ENCODE peak calls at places on chromosomes 13 and 19, in nine cellular contexts. T, N, J, Q, C, L, H, M and B are unnamed samples.

GRCh38 chr19:8610041-8610927 is at the start of gene ADAMTS10:
- DNase-seq in T (no peak), Q (peak), H (no peak), C (no peak), M (peak), N (peak), L (peak), J (peak), B (no peak)

GRCh38 chr13:32087955-32088747 is 56.6 kb downstream of the FRY start:
- DNase-seq in L (no peak), N (no peak), H (no peak), Q (no peak), M (no peak), C (peak), T (no peak), J (no peak), B (no peak)

GRCh38 chr19:4108767-4109625 is 14.9 kb downstream of the MAP2K2 start:
- DNase-seq in J (peak), M (no peak), Q (peak), N (no peak), C (no peak), T (no peak), L (no peak), H (peak), B (no peak)

GRCh38 chr13:77650409-77650808 is 47.1 kb upstream of the SLAIN1 start:
- DNase-seq in T (no peak), H (no peak), L (no peak), Q (no peak), J (no peak), C (no peak), N (no peak), M (no peak), B (no peak)

GRCh38 chr13:37492741-37493514 is 105.6 kb downstream of the POSTN start:
- DNase-seq in T (no peak), N (no peak), Q (no peak), L (no peak), H (no peak), J (no peak), M (no peak), C (peak), B (peak)

GRCh38 chr13:33353210-33353609 is 67.7 kb upstream of the STARD13 start:
- DNase-seq in T (no peak), L (peak), C (no peak), H (peak), N (no peak), M (no peak), J (no peak), Q (peak), B (no peak)

GRCh38 chr19:708154-709141 is at the start of gene PALM:
- DNase-seq in Q (peak), C (no peak), T (no peak), M (peak), N (no peak), L (no peak), J (no peak), H (no peak), B (no peak)

GRCh38 chr13:74891610-74892009 is 590.4 kb downstream of the TBC1D4 start:
- DNase-seq in J (no peak), Q (no peak), T (no peak), L (no peak), H (no peak), C (peak), N (no peak), M (no peak), B (peak)

GRCh38 chr19:35442091-35442490 is 6.0 kb upstream of the FFAR2 start:
- DNase-seq in H (no peak), C (no peak), N (no peak), M (no peak), L (no peak), Q (peak), J (no peak), T (no peak), B (no peak)

GRCh38 chr19:56400485-56400884 is 3.6 kb upstream of the ZNF583 start:
- DNase-seq in T (no peak), N (no peak), J (no peak), M (no peak), Q (no peak), H (no peak), C (no peak), L (no peak), B (no peak)

GRCh38 chr19:2426661-2427322 is 594 bp downstream of the TIMM13 start:
- DNase-seq in Q (peak), M (peak), L (no peak), N (peak), T (no peak), H (no peak), J (peak), C (peak), B (peak)

GRCh38 chr19:13597625-13598024 is 91.3 kb upstream of the CACNA1A start:
- DNase-seq in Q (no peak), M (peak), N (peak), C (peak), L (no peak), H (peak), T (no peak), J (peak), B (peak)

GRCh38 chr13:20475927-20476691 is 49.5 kb downstream of the CRYL1 start:
- DNase-seq in C (no peak), Q (no peak), J (peak), T (no peak), N (no peak), H (peak), L (no peak), M (no peak), B (peak)

GRCh38 chr19:16890461-16891184 is 1.8 kb downstream of the F2RL3 start:
- DNase-seq in J (no peak), T (no peak), H (no peak), M (no peak), C (no peak), Q (no peak), N (no peak), L (no peak), B (no peak)

GRCh38 chr13:30835442-30835841 is 70.6 kb upstream of the MEDAG start:
- DNase-seq in C (no peak), M (no peak), Q (no peak), T (no peak), J (no peak), N (no peak), L (no peak), H (no peak), B (no peak)

GRCh38 chr13:79861731-79862130 is 380.8 kb downstream of the NDFIP2 start:
- DNase-seq in N (no peak), H (no peak), J (no peak), Q (no peak), C (no peak), L (no peak), T (no peak), M (no peak), B (no peak)

GRCh38 chr13:42038661-42039456 is 9.6 kb upstream of the DGKH start:
- DNase-seq in T (no peak), L (no peak), C (no peak), J (no peak), H (no peak), Q (no peak), N (no peak), M (no peak), B (no peak)

GRCh38 chr13:22960827-22961226 is 220.0 kb upstream of the SGCG start:
- DNase-seq in H (no peak), C (no peak), N (no peak), J (no peak), Q (no peak), T (no peak), M (peak), L (peak), B (no peak)